ENCODE peak calls at places on chromosomes 3 and 15, in seven cellular contexts. T is choroid plexus epithelial cell; W is endothelial cell of umbilical vein; P is neural crest cell; C is NCI-H2081 treated with DMSO at 0.1 percent for 48 hours; N is effector memory CD4-positive, alpha-beta T cell; H is non-pigmented ciliary epithelial cell. J is an unnamed sample.

GRCh38 chr15:71375934-71376333 is 260.7 kb downstream of the THSD4 start:
- DNase-seq in T (no peak), W (no peak), P (no peak), C (no peak), N (no peak), H (no peak), J (no peak)

GRCh38 chr15:47289667-47290066 is 427.6 kb upstream of the SEMA6D start:
- DNase-seq in T (no peak), W (no peak), P (no peak), C (no peak), N (no peak), H (no peak), J (no peak)

GRCh38 chr15:83113881-83114280 is 6.4 kb downstream of the TM6SF1 start:
- DNase-seq in T (no peak), W (no peak), P (no peak), C (no peak), N (no peak), H (no peak), J (no peak)

GRCh38 chr15:101397521-101398003 is 91.9 kb downstream of the PCSK6 start:
- DNase-seq in T (no peak), W (no peak), P (no peak), C (no peak), N (no peak), H (no peak), J (no peak)

GRCh38 chr3:194772241-194773000 is 86.7 kb downstream of the FAM43A start:
- DNase-seq in T (no peak), W (no peak), P (no peak), C (no peak), N (no peak), H (no peak), J (no peak)

GRCh38 chr3:167733961-167734497 is 663 bp downstream of the PDCD10 start:
- DNase-seq in T (peak), W (no peak), P (no peak), C (no peak), N (no peak), H (no peak), J (peak)

GRCh38 chr3:97914390-97914789 is 57.8 kb downstream of the RIOX2 start:
- DNase-seq in T (peak), W (peak), P (no peak), C (no peak), N (no peak), H (no peak), J (peak)

GRCh38 chr3:30836141-30836540 is 58.3 kb downstream of the GADL1 start:
- DNase-seq in T (no peak), W (no peak), P (no peak), C (no peak), N (no peak), H (no peak), J (no peak)

GRCh38 chr15:75904241-75904631 is 558 bp downstream of the FBXO22 start:
- DNase-seq in T (peak), W (peak), P (no peak), C (no peak), N (no peak), H (no peak), J (peak)

GRCh38 chr3:164465172-164465571 is 613.1 kb downstream of the SI start:
- DNase-seq in T (peak), W (no peak), P (no peak), C (no peak), N (no peak), H (peak), J (peak)